ENCODE peak calls at places on chromosomes 4 and X, in nine cellular contexts. B is Kasumi-1; X is hippocampal formation; L is H7; G is mucosa of descending colon; D is activated effector memory CD4-positive, alpha-beta T cell treated with anti-CD3 and anti-CD28 coated beads, Interleukin-2, amount 50 U/mL, for 16 hours; R is globus pallidus; N is ascending aorta; U is Right ventricle myocardium inferior. J is an unnamed sample.

GRCh38 chr4:183876268-183876934 is 28.7 kb upstream of the STOX2 start:
- DNase-seq in B (no peak), X (peak), L (no peak), G (peak), D (no peak), R (peak), N (peak), U (peak), J (peak)

GRCh38 chr4:16104520-16104919 is 20.7 kb upstream of the PROM1 start:
- DNase-seq in B (no peak), X (no peak), L (no peak), G (no peak), D (no peak), R (no peak), N (no peak), U (no peak), J (no peak)

GRCh38 chr4:76582074-76582816 is 147.2 kb downstream of the SHROOM3 start:
- DNase-seq in B (no peak), X (no peak), L (no peak), G (no peak), D (no peak), R (no peak), N (no peak), U (no peak), J (no peak)

GRCh38 chrX:252421-253291 is 28.5 kb upstream of the PLCXD1 start:
- DNase-seq in B (no peak), X (no peak), L (no peak), G (no peak), D (no peak), R (no peak), N (no peak), U (no peak), J (no peak)

GRCh38 chr4:98630804-98631454 is 27.5 kb downstream of the TSPAN5 start:
- DNase-seq in B (no peak), X (no peak), L (no peak), G (no peak), D (no peak), R (no peak), N (no peak), U (no peak), J (no peak)

GRCh38 chr4:55296076-55296475 is 50.0 kb upstream of the SRD5A3 start:
- DNase-seq in B (no peak), X (no peak), L (no peak), G (no peak), D (no peak), R (no peak), N (no peak), U (no peak), J (no peak)

GRCh38 chr4:100362363-100362762 is 155.5 kb downstream of the EMCN start:
- DNase-seq in B (peak), X (no peak), L (no peak), G (no peak), D (no peak), R (no peak), N (no peak), U (no peak), J (no peak)

GRCh38 chrX:72475952-72476668 is 96.5 kb downstream of the HDAC8 start:
- DNase-seq in B (no peak), X (no peak), L (no peak), G (no peak), D (no peak), R (no peak), N (no peak), U (no peak), J (no peak)

GRCh38 chr4:84877051-84877833 is 89.2 kb downstream of the WDFY3 start:
- DNase-seq in B (no peak), X (no peak), L (no peak), G (no peak), D (no peak), R (no peak), N (no peak), U (no peak), J (no peak)

GRCh38 chr4:125703443-125703842 is 388.7 kb downstream of the FAT4 start:
- DNase-seq in B (no peak), X (no peak), L (no peak), G (no peak), D (no peak), R (no peak), N (no peak), U (no peak), J (no peak)

GRCh38 chr4:119264743-119265142 is 52.2 kb downstream of the USP53 start:
- DNase-seq in B (no peak), X (no peak), L (no peak), G (no peak), D (no peak), R (no peak), N (no peak), U (no peak), J (no peak)

GRCh38 chr4:109408711-109409110 is 24.9 kb upstream of the SEC24B start:
- DNase-seq in B (no peak), X (no peak), L (no peak), G (no peak), D (no peak), R (no peak), N (no peak), U (no peak), J (no peak)

GRCh38 chrX:28552322-28552721 is 34.9 kb upstream of the IL1RAPL1 start:
- DNase-seq in B (no peak), X (no peak), L (no peak), G (no peak), D (no peak), R (no peak), N (no peak), U (no peak), J (no peak)

GRCh38 chrX:6694977-6695376 is 160.1 kb upstream of the VCX3A start:
- DNase-seq in B (no peak), X (no peak), L (no peak), G (no peak), D (no peak), R (no peak), N (no peak), U (no peak), J (no peak)

GRCh38 chr4:64738240-64738639 is 329.0 kb upstream of the TECRL start:
- DNase-seq in B (no peak), X (no peak), L (no peak), G (no peak), D (no peak), R (no peak), N (no peak), U (no peak), J (no peak)

GRCh38 chr4:1974836-1975235 is 33.9 kb downstream of the NELFA start:
- DNase-seq in B (no peak), X (no peak), L (no peak), G (no peak), D (peak), R (no peak), N (no peak), U (no peak), J (no peak)

GRCh38 chr4:19924761-19925160 is 326.9 kb upstream of the SLIT2 start:
- DNase-seq in B (no peak), X (no peak), L (no peak), G (no peak), D (no peak), R (no peak), N (no peak), U (no peak), J (no peak)

GRCh38 chr4:152471251-152471792 is 64.6 kb downstream of the FBXW7 start:
- DNase-seq in B (no peak), X (no peak), L (no peak), G (no peak), D (no peak), R (no peak), N (no peak), U (no peak), J (no peak)